ENCODE peak calls at places on chromosome 17, in four cellular contexts. Q is K562, H is GM12878, F is HepG2. E is an unnamed sample.

GRCh38 chr17:58289869-58290268 is 9.1 kb upstream of the MPO start:
- DNase-seq in Q (no peak), H (no peak), F (peak), E (no peak)

GRCh38 chr17:40093580-40094201 is 6.7 kb downstream of the NR1D1 start:
- DNase-seq in Q (no peak), H (no peak), F (no peak), E (no peak)

GRCh38 chr17:40319651-40320550 is 10.9 kb downstream of the RARA start:
- DNase-seq in Q (no peak), H (no peak), F (no peak), E (no peak)

GRCh38 chr17:2701996-2702741 is 9.4 kb downstream of the CLUH start:
- DNase-seq in Q (no peak), H (no peak), F (no peak), E (peak)

GRCh38 chr17:31580331-31581021 is 189.0 kb downstream of the RAB11FIP4 start:
- DNase-seq in Q (no peak), H (no peak), F (no peak), E (no peak)

GRCh38 chr17:50956750-50957523 is 90.8 kb upstream of the TOB1 start:
- DNase-seq in Q (peak), H (no peak), F (peak), E (peak)

GRCh38 chr17:57528084-57528451 is 217.0 kb downstream of the CCDC182 start:
- DNase-seq in Q (no peak), H (no peak), F (no peak), E (no peak)

GRCh38 chr17:858941-859452 is 76.8 kb downstream of the MRM3 start:
- DNase-seq in Q (no peak), H (no peak), F (no peak), E (no peak)

GRCh38 chr17:6135216-6135615 is 65.0 kb downstream of the WSCD1 start:
- DNase-seq in Q (no peak), H (no peak), F (no peak), E (no peak)

GRCh38 chr17:65936013-65936412 is 255.9 kb downstream of the CEP112 start:
- DNase-seq in Q (no peak), H (no peak), F (no peak), E (no peak)

GRCh38 chr17:51263001-51263400 is 2.7 kb downstream of the UTP18 start:
- DNase-seq in Q (no peak), H (no peak), F (no peak), E (no peak)

GRCh38 chr17:40122944-40123810 is 1.4 kb downstream of the MSL1 start:
- DNase-seq in Q (peak), H (no peak), F (no peak), E (peak)

GRCh38 chr17:5705081-5705875 is 121.0 kb upstream of the NLRP1 start:
- DNase-seq in Q (peak), H (no peak), F (no peak), E (peak)

GRCh38 chr17:45276031-45276430 is 14.1 kb upstream of the SPATA32 start:
- DNase-seq in Q (no peak), H (no peak), F (no peak), E (no peak)

GRCh38 chr17:20202141-20202574 is 193.0 kb downstream of the SPECC1 start:
- DNase-seq in Q (no peak), H (no peak), F (no peak), E (peak)

GRCh38 chr17:31171711-31172110 is 76.9 kb downstream of the NF1 start:
- DNase-seq in Q (no peak), H (no peak), F (no peak), E (no peak)

GRCh38 chr17:6163632-6164319 is 93.6 kb downstream of the WSCD1 start:
- DNase-seq in Q (no peak), H (no peak), F (no peak), E (no peak)

GRCh38 chr17:2138768-2139167 is 83.9 kb downstream of the HIC1 start:
- DNase-seq in Q (peak), H (peak), F (peak), E (no peak)

GRCh38 chr17:75152971-75153853 is 1.1 kb downstream of the JPT1 start:
- DNase-seq in Q (peak), H (no peak), F (peak), E (peak)

GRCh38 chr17:58308173-58308984 is 20.2 kb downstream of the TSPOAP1 start:
- DNase-seq in Q (no peak), H (no peak), F (peak), E (peak)

GRCh38 chr17:49249292-49249794 is 18.8 kb upstream of the PHOSPHO1 start:
- DNase-seq in Q (peak), H (no peak), F (no peak), E (no peak)

GRCh38 chr17:4436381-4436780 is 2.6 kb downstream of the SPNS3 start:
- DNase-seq in Q (peak), H (no peak), F (no peak), E (no peak)

GRCh38 chr17:29062215-29062614 is 19.3 kb downstream of the PIPOX start:
- DNase-seq in Q (no peak), H (no peak), F (no peak), E (no peak)

GRCh38 chr17:14790518-14790917 is 474.6 kb downstream of the PMP22 start:
- DNase-seq in Q (no peak), H (no peak), F (no peak), E (no peak)

GRCh38 chr17:42845918-42846593 is 1.7 kb downstream of the AOC2 start:
- DNase-seq in Q (no peak), H (no peak), F (no peak), E (no peak)

GRCh38 chr17:31549121-31549524 is 157.6 kb downstream of the RAB11FIP4 start:
- DNase-seq in Q (no peak), H (no peak), F (peak), E (no peak)

GRCh38 chr17:27423651-27424050 is 32.6 kb upstream of the KSR1 start:
- DNase-seq in Q (no peak), H (no peak), F (no peak), E (no peak)
- TF ChIP-seq ETV6 in Q (no peak), H (no peak), F (no peak), E (no peak)

DNA sequence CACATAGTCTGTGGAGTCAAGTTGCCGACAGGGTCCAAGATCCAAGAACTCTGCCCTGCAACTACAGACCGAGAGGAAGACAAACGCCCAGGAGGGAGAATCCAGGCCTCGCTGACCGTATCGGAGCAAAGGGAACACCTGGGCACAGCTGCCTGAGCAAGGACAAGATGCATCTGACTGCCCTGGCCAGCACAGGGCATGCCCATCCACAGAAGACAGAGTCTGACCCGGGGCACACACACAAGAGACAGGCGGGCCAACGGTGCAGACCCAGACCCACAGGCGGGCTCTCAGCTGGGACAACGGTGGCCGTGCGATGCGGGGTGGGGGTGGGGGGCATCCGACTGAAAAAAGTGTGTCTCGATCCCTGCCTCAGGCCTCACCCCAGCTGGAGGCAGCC is 6.2 kb downstream of the RAB40B start:
- DNase-seq in Q (no peak), H (no peak), F (no peak), E (no peak)
- TF ChIP-seq CREB1 in Q (no peak), H (no peak), F (no peak), E (no peak)

DNA sequence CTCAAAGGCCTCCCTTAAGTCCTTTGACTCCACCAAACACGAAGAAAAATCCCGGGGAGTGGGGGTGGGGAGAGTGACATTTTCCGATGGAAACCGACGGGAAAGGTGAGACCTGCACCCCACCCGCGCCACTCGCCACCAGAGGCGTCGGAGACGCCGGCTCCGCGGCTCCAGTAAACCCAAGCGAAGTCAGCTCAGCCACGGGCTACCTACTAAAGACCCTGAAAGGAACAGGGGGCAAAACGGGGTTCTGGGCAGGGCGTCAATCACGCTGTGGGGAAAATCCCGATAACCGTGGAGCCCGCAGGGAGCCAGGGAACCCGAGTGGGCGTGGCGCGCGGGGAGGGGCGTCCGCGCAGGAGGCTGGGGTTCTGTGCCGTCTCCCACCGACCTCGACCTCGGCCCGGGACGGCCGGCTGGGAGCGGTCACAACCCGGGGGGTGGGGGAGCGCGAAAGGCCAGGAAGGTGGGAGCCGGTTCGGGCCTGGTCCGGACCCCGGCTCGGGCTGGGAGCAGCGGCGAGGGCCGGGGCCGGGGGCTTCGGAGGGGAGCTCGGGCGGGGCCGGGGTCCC is 565 bp downstream of the WDR45B start:
- DNase-seq in Q (peak), H (no peak), F (no peak), E (peak)
- TF ChIP-seq ETV6 in Q (no peak), H (no peak), F (no peak), E (no peak)

DNA sequence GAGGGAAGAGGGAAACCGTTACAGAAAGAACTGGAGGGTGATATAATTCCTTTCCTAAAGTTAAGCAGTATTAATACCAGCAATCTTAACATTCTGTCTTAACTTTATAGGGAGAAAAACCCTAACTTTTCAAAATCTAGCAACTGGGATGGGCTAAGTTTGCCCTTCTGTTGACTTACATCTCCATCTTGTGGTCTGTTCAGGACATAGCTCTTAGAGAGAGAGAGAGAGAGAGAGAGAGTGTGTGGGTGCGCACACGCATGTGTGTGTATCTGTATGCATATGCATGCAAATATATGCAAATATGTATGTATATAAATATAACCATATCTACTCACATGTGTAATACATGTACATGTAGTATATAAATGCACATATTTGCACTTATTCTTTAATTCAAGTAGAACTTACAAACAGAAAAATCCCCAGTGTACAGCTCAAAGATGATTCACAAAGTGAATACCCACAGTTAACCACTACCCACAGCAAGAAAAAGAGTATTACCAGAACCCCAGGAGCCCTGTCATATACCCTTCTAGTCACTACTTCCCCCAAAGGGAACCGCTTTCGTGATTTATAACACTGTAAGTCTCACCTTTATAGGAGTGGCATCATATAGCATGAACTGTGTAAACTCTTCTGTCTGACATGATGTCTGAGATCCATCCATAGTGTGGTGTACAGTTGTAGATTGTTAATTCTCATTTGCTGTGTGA is 46.4 kb downstream of the STX8 start:
- DNase-seq in Q (peak), H (no peak), F (peak), E (no peak)
- TF ChIP-seq CREB1 in Q (no peak), H (no peak), F (no peak), E (no peak)

GRCh38 chr17:63447688-63448005 is 1.5 kb upstream of the CYB561 start:
- DNase-seq in Q (peak), H (no peak), F (no peak), E (no peak)

GRCh38 chr17:63445065-63445464 is 1.0 kb downstream of the CYB561 start:
- DNase-seq in Q (no peak), H (no peak), F (no peak), E (no peak)

GRCh38 chr17:63446981-63447687 is 1.0 kb upstream of the CYB561 start:
- DNase-seq in Q (no peak), H (no peak), F (no peak), E (peak)

GRCh38 chr17:63445571-63446217 is 412 bp downstream of the CYB561 start:
- DNase-seq in Q (no peak), H (no peak), F (no peak), E (peak)

DNA sequence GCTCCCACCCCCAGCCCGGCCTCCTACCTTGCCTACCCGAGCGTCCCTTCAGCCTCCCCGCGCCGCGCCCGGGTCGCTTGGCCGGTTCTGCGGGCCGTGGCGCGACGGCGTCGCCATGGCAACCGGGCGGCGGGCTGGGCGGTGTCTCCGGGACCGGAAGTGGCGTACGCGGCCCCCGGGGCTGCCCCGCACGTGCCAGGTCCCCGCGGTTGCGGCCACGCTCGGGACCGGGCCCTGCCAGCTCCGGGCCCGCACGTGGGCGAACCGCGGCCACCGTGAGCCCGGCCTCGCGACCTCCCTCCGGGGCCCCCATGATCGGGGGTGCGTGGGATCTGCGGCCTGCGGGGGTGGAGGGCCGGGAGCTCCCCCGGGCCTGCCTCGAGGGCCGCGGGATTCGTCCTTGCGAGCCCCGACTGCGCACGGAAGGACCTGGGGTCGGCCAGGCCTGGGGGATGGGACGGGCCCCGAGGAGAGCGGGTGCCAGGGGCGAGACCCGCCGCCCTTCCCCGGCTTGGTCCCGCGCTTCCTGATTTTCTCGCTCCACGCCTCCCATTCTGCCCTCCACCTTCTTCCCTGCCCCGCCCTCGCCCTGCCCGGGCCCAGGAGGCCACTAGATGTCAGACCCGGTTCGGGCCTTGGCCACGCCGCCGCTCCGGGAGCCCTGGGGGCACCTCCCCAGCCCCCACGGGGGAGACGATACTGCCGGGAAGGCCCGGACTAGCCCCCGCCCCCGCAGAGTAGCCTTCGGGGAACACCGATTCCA is at the start of gene CYB561:
- DNase-seq in Q (peak), H (no peak), F (no peak), E (peak)
- TF ChIP-seq ETV6 in Q (no peak), H (no peak), F (no peak), E (peak)